ENCODE peak calls at places on chromosome 16, in six cellular contexts. U is CD4-positive, alpha-beta memory T cell; Y is breast epithelium; W is transverse colon; G is sigmoid colon; V is HAP-1. B is an unnamed sample. For H3K4me1, the result is how much of the 10 kb centered on the place peaks cover.

GRCh38 chr16:64398795-64399194 is 723.1 kb downstream of the CDH11 start:
- DNase-seq in U (no peak), Y (no peak), W (no peak), G (no peak), V (no peak), B (no peak)

GRCh38 chr16:8430401-8430800 is 159.9 kb downstream of the TMEM114 start:
- DNase-seq in U (no peak), Y (no peak), W (no peak), G (no peak), V (no peak), B (no peak)

GRCh38 chr16:46690281-46691178 is 1.1 kb downstream of the ORC6 start:
- DNase-seq in U (peak), Y (no peak), W (peak), G (no peak), V (peak), B (no peak)

GRCh38 chr16:55284718-55285099 is 39.3 kb upstream of the IRX6 start:
- DNase-seq in U (no peak), Y (no peak), W (no peak), G (no peak), V (no peak), B (no peak)

GRCh38 chr16:46801428-46802049 is 29.4 kb downstream of the C16orf87 start:
- DNase-seq in U (no peak), Y (no peak), W (no peak), G (no peak), V (no peak), B (no peak)

GRCh38 chr16:70254095-70254964 is 2.6 kb upstream of the EXOSC6 start:
- DNase-seq in U (no peak), Y (no peak), W (no peak), G (no peak), V (no peak), B (no peak)

GRCh38 chr16:55077231-55077630 is 146.6 kb downstream of the IRX5 start:
- DNase-seq in U (no peak), Y (no peak), W (no peak), G (peak), V (no peak), B (no peak)

GRCh38 chr16:7345423-7345822 is 12.8 kb downstream of the RBFOX1 start:
- DNase-seq in U (no peak), Y (no peak), W (no peak), G (no peak), V (no peak), B (no peak)

GRCh38 chr16:89554343-89554742 is 6.1 kb upstream of the RPL13 start:
- DNase-seq in U (no peak), Y (no peak), W (no peak), G (no peak), V (no peak), B (no peak)

GRCh38 chr16:3058173-3059030 is 7.0 kb upstream of the IL32 start:
- DNase-seq in U (peak), Y (peak), W (peak), G (peak), V (peak), B (no peak)

GRCh38 chr16:3149630-3150345 is 15.0 kb downstream of the ZNF213 start:
- DNase-seq in U (peak), Y (no peak), W (peak), G (peak), V (peak), B (no peak)

GRCh38 chr16:28503470-28504259 is 3.0 kb downstream of the IL27 start:
- DNase-seq in U (no peak), Y (no peak), W (no peak), G (no peak), V (no peak), B (no peak)

GRCh38 chr16:11410382-11411058 is 65.3 kb downstream of the RMI2 start:
- DNase-seq in U (no peak), Y (no peak), W (no peak), G (no peak), V (no peak), B (no peak)

GRCh38 chr16:9061358-9061813 is 30.1 kb upstream of the HAPSTR1 start:
- DNase-seq in U (no peak), Y (no peak), W (peak), G (no peak), V (no peak), B (no peak)

GRCh38 chr16:12503201-12503600 is 300.5 kb downstream of the CPPED1 start:
- DNase-seq in U (no peak), Y (no peak), W (no peak), G (peak), V (no peak), B (no peak)

GRCh38 chr16:49282690-49283375 is 1.2 kb upstream of the CBLN1 start:
- DNase-seq in U (no peak), Y (no peak), W (no peak), G (no peak), V (peak), B (no peak)

GRCh38 chr16:57539072-57539796 is 2.9 kb upstream of the CCDC102A start:
- DNase-seq in U (no peak), Y (peak), W (no peak), G (no peak), V (no peak), B (no peak)

GRCh38 chr16:87457724-87458423 is 35.0 kb downstream of the ZCCHC14 start:
- DNase-seq in U (peak), Y (no peak), W (no peak), G (no peak), V (no peak), B (no peak)

GRCh38 chr16:51674615-51675014 is 523.5 kb upstream of the SALL1 start:
- DNase-seq in U (no peak), Y (no peak), W (no peak), G (no peak), V (no peak), B (no peak)

GRCh38 chr16:30997000-30997886 is 12.2 kb downstream of the HSD3B7 start:
- DNase-seq in U (peak), Y (peak), W (peak), G (peak), V (peak), B (no peak)

GRCh38 chr16:64152010-64152767 is 969.7 kb downstream of the CDH11 start:
- DNase-seq in U (no peak), Y (no peak), W (no peak), G (no peak), V (no peak), B (no peak)

GRCh38 chr16:46986896-46987295 is 13.4 kb upstream of the DNAJA2 start:
- DNase-seq in U (no peak), Y (no peak), W (no peak), G (no peak), V (no peak), B (no peak)

GRCh38 chr16:87470332-87470731 is 22.5 kb downstream of the ZCCHC14 start:
- DNase-seq in U (no peak), Y (no peak), W (no peak), G (no peak), V (no peak), B (no peak)

GRCh38 chr16:89191033-89191900 is 9.1 kb downstream of the SLC22A31 start:
- DNase-seq in U (peak), Y (no peak), W (no peak), G (no peak), V (peak), B (no peak)

GRCh38 chr16:73196670-73197069 is 148.7 kb upstream of the ZFHX3 start:
- DNase-seq in U (no peak), Y (peak), W (peak), G (peak), V (peak), B (peak)

GRCh38 chr16:79437764-79438728 is 162.5 kb downstream of the MAF start:
- DNase-seq in U (no peak), Y (no peak), W (no peak), G (no peak), V (no peak), B (no peak)

GRCh38 chr16:52912565-52913173 is 140.0 kb downstream of the CHD9NB start:
- DNase-seq in U (no peak), Y (peak), W (peak), G (no peak), V (peak), B (peak)

GRCh38 chr16:46976550-46976949 is 3.1 kb upstream of the DNAJA2 start:
- DNase-seq in U (no peak), Y (no peak), W (peak), G (no peak), V (no peak), B (no peak)

GRCh38 chr16:87581867-87582220 is 20.5 kb upstream of the JPH3 start:
- DNase-seq in U (no peak), Y (no peak), W (peak), G (peak), V (peak), B (no peak)

GRCh38 chr16:49849709-49850108 is 6.2 kb downstream of the ZNF423 start:
- DNase-seq in U (no peak), Y (no peak), W (no peak), G (no peak), V (peak), B (no peak)

GRCh38 chr16:15822957-15823356 is 33.9 kb downstream of the MYH11 start:
- DNase-seq in U (no peak), Y (peak), W (peak), G (peak), V (no peak), B (no peak)

GRCh38 chr16:80803341-80804060 is 897 bp downstream of the CDYL2 start:
- DNase-seq in U (peak), Y (no peak), W (peak), G (no peak), V (peak), B (no peak)

GRCh38 chr16:26186221-26186620 is 494.5 kb downstream of the HS3ST4 start:
- DNase-seq in U (no peak), Y (no peak), W (no peak), G (no peak), V (no peak), B (no peak)

GRCh38 chr16:70402916-70403659 is 35.8 kb downstream of the ST3GAL2 start:
- DNase-seq in U (no peak), Y (no peak), W (no peak), G (no peak), V (no peak), B (no peak)

GRCh38 chr16:28241924-28242323 is 30.2 kb upstream of the XPO6 start:
- DNase-seq in U (no peak), Y (no peak), W (no peak), G (no peak), V (no peak), B (no peak)

GRCh38 chr16:50497592-50497991 is 50.6 kb upstream of the NKD1 start:
- DNase-seq in U (no peak), Y (no peak), W (no peak), G (no peak), V (no peak), B (no peak)

DNA sequence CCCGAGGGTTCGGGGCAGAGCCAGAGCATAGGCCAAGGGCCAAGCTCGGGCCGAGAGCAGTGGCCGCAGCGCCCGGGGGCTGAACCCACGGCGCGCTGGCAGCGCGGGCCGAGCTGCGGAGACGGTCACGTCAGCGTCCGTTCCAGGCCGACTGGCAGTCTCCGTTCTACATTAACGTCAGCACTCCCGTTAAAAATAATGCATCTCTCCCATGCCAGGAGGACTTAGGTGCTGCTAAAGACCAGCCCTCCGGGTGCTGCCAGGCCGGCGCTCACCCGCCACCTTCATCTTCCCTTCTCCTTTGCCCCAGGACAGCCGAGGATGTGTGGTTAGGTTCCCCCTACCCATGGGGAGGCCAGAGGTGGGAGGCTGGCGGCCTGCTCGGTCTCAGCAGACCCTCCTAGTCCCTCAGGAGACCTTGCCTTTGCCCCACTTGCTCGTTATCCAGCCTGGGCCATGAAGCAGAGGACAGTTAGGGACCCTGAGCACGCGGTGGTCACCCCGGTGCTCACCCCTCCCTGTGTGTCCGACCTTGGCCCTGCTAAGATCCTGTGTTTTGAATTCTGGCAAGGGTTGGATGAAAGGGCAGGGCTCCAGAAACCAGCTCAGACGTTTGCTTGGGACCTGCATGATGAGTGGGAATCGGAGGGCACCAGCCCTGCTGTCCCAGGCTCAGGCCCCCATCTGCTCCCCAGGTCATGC is 570 bp downstream of the MPG start:
- DNase-seq in U (no peak), Y (no peak), W (no peak), G (peak), V (no peak), B (no peak)
- H3K4me1 ChIP-seq in U (under half), Y (under half), W (under half), G (under half), V (under half), B (under half)

DNA sequence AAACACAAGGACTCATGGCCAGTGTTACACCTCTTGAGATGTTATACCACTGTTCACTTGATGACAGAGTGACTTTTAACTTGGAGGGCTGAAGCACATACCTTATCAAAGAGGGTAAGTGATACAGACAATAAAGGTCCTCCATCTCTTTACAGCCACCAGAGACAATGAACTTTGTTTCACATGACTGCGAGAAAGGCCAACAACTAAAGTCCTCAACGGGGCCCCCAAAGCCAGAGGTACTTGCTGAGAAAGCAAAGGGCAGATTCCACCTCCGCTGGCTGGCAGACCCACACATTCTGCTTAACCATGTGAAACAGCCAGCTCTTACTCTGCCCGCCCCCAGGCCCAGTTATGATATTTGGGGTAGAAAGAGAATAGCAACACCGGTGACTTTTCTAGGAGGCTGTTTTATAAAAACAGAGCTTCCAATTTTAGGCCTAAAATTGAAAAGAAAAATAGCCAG is 21.4 kb downstream of the DCUN1D3 start:
- DNase-seq in U (no peak), Y (no peak), W (no peak), G (no peak), V (no peak), B (no peak)
- H3K4me1 ChIP-seq in U (under half), Y (under half), W (under half), G (under half), V (under half), B (under half)

GRCh38 chr16:23975293-23975692 is 139.5 kb downstream of the PRKCB start:
- DNase-seq in U (no peak), Y (no peak), W (no peak), G (no peak), V (no peak), B (no peak)

GRCh38 chr16:23976091-23977001 is 140.6 kb downstream of the PRKCB start:
- DNase-seq in U (no peak), Y (no peak), W (no peak), G (no peak), V (no peak), B (no peak)

GRCh38 chr16:23981429-23982399 is 145.9 kb downstream of the PRKCB start:
- DNase-seq in U (no peak), Y (no peak), W (no peak), G (no peak), V (no peak), B (no peak)

GRCh38 chr16:23979982-23980381 is 144.2 kb downstream of the PRKCB start:
- DNase-seq in U (no peak), Y (no peak), W (no peak), G (no peak), V (no peak), B (no peak)

DNA sequence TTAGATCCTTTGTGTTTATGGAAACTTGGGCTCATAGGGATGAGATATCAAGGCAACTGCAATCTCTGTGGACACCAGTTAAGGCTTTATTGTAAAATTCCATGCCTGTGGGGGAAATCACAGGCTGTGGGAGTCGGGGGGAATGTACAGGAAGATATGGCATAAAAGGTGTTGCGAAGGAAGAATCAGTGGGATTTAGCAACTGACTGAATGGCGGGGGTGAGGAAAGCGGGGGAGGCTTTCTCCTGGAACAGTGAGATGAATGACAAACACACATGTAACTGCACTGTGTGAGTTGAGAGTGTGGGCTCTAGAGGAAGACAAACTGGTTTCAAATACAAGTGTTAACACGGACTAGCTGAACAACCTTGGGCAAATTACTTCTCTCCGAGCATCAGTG is 143.6 kb downstream of the PRKCB start:
- DNase-seq in U (no peak), Y (no peak), W (no peak), G (no peak), V (no peak), B (no peak)
- H3K4me1 ChIP-seq in U (under half), Y (under half), W (under half), G (under half), V (under half), B (under half)

GRCh38 chr16:84891149-84891795 is 71.5 kb downstream of the CRISPLD2 start:
- DNase-seq in U (no peak), Y (no peak), W (no peak), G (no peak), V (no peak), B (no peak)

GRCh38 chr16:84890427-84890826 is 70.6 kb downstream of the CRISPLD2 start:
- DNase-seq in U (no peak), Y (no peak), W (no peak), G (no peak), V (no peak), B (no peak)

GRCh38 chr16:84888450-84888849 is 68.7 kb downstream of the CRISPLD2 start:
- DNase-seq in U (no peak), Y (no peak), W (no peak), G (no peak), V (no peak), B (no peak)

GRCh38 chr16:84887207-84887606 is 67.4 kb downstream of the CRISPLD2 start:
- DNase-seq in U (no peak), Y (no peak), W (no peak), G (no peak), V (peak), B (no peak)

DNA sequence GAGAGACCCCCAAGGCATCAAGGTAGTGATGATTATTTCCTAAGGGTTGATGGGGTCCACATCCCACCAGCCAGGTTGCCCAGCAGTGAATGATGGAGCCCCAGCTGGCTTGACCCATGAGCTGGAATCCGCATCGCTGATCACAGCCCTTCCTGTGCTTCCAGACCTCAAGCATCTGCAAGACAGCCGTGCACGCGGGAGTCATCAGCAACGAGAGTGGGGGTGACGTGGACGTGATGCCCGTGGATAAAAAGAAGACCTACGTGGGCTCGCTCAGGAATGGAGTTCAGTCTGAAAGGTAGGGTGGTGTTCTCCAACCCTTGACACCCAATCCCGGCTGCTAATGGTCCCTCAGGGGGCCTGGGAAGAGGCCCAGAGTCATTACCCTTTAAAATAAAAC is 69.3 kb downstream of the CRISPLD2 start:
- DNase-seq in U (no peak), Y (no peak), W (no peak), G (no peak), V (no peak), B (no peak)
- H3K4me1 ChIP-seq in U (under half), Y (under half), W (under half), G (under half), V (under half), B (under half)

DNA sequence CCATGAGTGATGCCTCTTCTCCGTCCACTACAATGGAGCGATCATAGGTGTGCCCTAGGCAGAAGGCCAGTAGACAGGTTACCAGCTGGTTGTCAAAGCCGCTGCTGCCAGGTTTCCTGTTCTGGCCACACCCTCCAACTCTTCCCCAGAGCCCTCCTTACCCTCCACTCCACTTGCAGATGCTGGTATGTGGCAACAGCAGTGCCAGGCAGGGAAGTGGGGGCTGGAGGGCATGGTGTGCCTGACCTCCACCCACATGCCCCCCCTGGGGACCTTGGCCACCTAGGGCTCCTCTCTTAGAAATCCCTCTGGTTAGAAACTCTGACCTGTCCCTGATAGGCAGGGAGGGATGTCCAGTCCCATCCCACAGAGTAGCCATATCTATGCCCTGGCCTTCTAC is 1.5 kb downstream of the RRAD start:
- DNase-seq in U (no peak), Y (no peak), W (no peak), G (no peak), V (no peak), B (no peak)
- H3K4me1 ChIP-seq in U (under half), Y (under half), W (under half), G (under half), V (under half), B (under half)